ENCODE peak calls at places on chromosomes 16 and 17, in seven cellular contexts. One of them, this sample, is unnamed.

GRCh38 chr17:49277638-49278037 is 47.1 kb upstream of the PHOSPHO1 start:
- DNase-seq in endothelial cell of umbilical vein: no peak
- DNase-seq in bronchial epithelial cell: peak; percentile 67
- DNase-seq in HCT116: no peak
- DNase-seq in esophagus squamous epithelium: no peak
- DNase-seq in AG10803: no peak
- DNase-seq in kidney epithelial cell: no peak
- DNase-seq in this sample: no peak

GRCh38 chr17:31915456-31916100 is 14.1 kb upstream of the UTP6 start:
- DNase-seq in endothelial cell of umbilical vein: peak; percentile 6
- DNase-seq in bronchial epithelial cell: peak; percentile 21
- DNase-seq in HCT116: no peak
- DNase-seq in esophagus squamous epithelium: no peak
- DNase-seq in AG10803: no peak
- DNase-seq in kidney epithelial cell: no peak
- DNase-seq in this sample: no peak

GRCh38 chr17:879546-879945 is 97.4 kb downstream of the MRM3 start:
- DNase-seq in endothelial cell of umbilical vein: peak; percentile 85
- DNase-seq in bronchial epithelial cell: peak; percentile 93
- DNase-seq in HCT116: peak; percentile 89
- DNase-seq in esophagus squamous epithelium: no peak
- DNase-seq in AG10803: peak; percentile 61
- DNase-seq in kidney epithelial cell: peak; percentile 70
- DNase-seq in this sample: no peak

GRCh38 chr17:4161560-4162221 is 18.7 kb downstream of the CYB5D2 start:
- DNase-seq in endothelial cell of umbilical vein: no peak
- DNase-seq in bronchial epithelial cell: no peak
- DNase-seq in HCT116: no peak
- DNase-seq in esophagus squamous epithelium: no peak
- DNase-seq in AG10803: peak; percentile 13
- DNase-seq in kidney epithelial cell: no peak
- DNase-seq in this sample: no peak

GRCh38 chr17:27520571-27521185 is 64.4 kb downstream of the KSR1 start:
- DNase-seq in endothelial cell of umbilical vein: no peak
- DNase-seq in bronchial epithelial cell: no peak
- DNase-seq in HCT116: no peak
- DNase-seq in esophagus squamous epithelium: no peak
- DNase-seq in AG10803: no peak
- DNase-seq in kidney epithelial cell: no peak
- DNase-seq in this sample: no peak

GRCh38 chr17:28402224-28402630 is 3.8 kb downstream of the SLC46A1 start:
- DNase-seq in endothelial cell of umbilical vein: no peak
- DNase-seq in bronchial epithelial cell: peak; percentile 55
- DNase-seq in HCT116: no peak
- DNase-seq in esophagus squamous epithelium: no peak
- DNase-seq in AG10803: no peak
- DNase-seq in kidney epithelial cell: no peak
- DNase-seq in this sample: no peak

GRCh38 chr16:86975445-86975844 is 341.7 kb downstream of the C16orf95 start:
- DNase-seq in endothelial cell of umbilical vein: peak; percentile 87
- DNase-seq in bronchial epithelial cell: peak; percentile 18
- DNase-seq in HCT116: peak; percentile 89
- DNase-seq in esophagus squamous epithelium: no peak
- DNase-seq in AG10803: peak; percentile 49
- DNase-seq in kidney epithelial cell: peak; percentile 87
- DNase-seq in this sample: peak; percentile 52

GRCh38 chr17:60391419-60392041 is 403 bp downstream of the USP32 start:
- DNase-seq in endothelial cell of umbilical vein: no peak
- DNase-seq in bronchial epithelial cell: no peak
- DNase-seq in HCT116: no peak
- DNase-seq in esophagus squamous epithelium: no peak
- DNase-seq in AG10803: peak; percentile 9
- DNase-seq in kidney epithelial cell: no peak
- DNase-seq in this sample: no peak

GRCh38 chr16:88798772-88799455 is 4.7 kb upstream of the CDT1 start:
- DNase-seq in endothelial cell of umbilical vein: no peak
- DNase-seq in bronchial epithelial cell: no peak
- DNase-seq in HCT116: no peak
- DNase-seq in esophagus squamous epithelium: no peak
- DNase-seq in AG10803: no peak
- DNase-seq in kidney epithelial cell: no peak
- DNase-seq in this sample: no peak

GRCh38 chr16:56941856-56942331 is 10.0 kb downstream of the HERPUD1 start:
- DNase-seq in endothelial cell of umbilical vein: no peak
- DNase-seq in bronchial epithelial cell: no peak
- DNase-seq in HCT116: no peak
- DNase-seq in esophagus squamous epithelium: no peak
- DNase-seq in AG10803: no peak
- DNase-seq in kidney epithelial cell: no peak
- DNase-seq in this sample: no peak

GRCh38 chr16:29156511-29156910 is 171.7 kb downstream of the LAT start:
- DNase-seq in endothelial cell of umbilical vein: no peak
- DNase-seq in bronchial epithelial cell: no peak
- DNase-seq in HCT116: no peak
- DNase-seq in esophagus squamous epithelium: no peak
- DNase-seq in AG10803: no peak
- DNase-seq in kidney epithelial cell: no peak
- DNase-seq in this sample: no peak

GRCh38 chr16:23905027-23905426 is 69.2 kb downstream of the PRKCB start:
- DNase-seq in endothelial cell of umbilical vein: peak; percentile 36
- DNase-seq in bronchial epithelial cell: peak; percentile 50
- DNase-seq in HCT116: no peak
- DNase-seq in esophagus squamous epithelium: no peak
- DNase-seq in AG10803: peak; percentile 86
- DNase-seq in kidney epithelial cell: peak; percentile 25
- DNase-seq in this sample: peak; percentile 55

GRCh38 chr17:76676629-76677028 is 33.1 kb upstream of the ST6GALNAC1 start:
- DNase-seq in endothelial cell of umbilical vein: no peak
- DNase-seq in bronchial epithelial cell: no peak
- DNase-seq in HCT116: no peak
- DNase-seq in esophagus squamous epithelium: no peak
- DNase-seq in AG10803: no peak
- DNase-seq in kidney epithelial cell: no peak
- DNase-seq in this sample: no peak

GRCh38 chr17:57984936-57985674 is 2.9 kb downstream of the VEZF1 start:
- DNase-seq in endothelial cell of umbilical vein: no peak
- DNase-seq in bronchial epithelial cell: no peak
- DNase-seq in HCT116: no peak
- DNase-seq in esophagus squamous epithelium: no peak
- DNase-seq in AG10803: peak; percentile 43
- DNase-seq in kidney epithelial cell: no peak
- DNase-seq in this sample: no peak
- H3K4me3 ChIP-seq in endothelial cell of umbilical vein: no peak overlapping the region
- H3K4me3 ChIP-seq in bronchial epithelial cell: no peak overlapping the region
- H3K4me3 ChIP-seq in HCT116: peak overlapping the region; percentile 23
- H3K4me3 ChIP-seq in esophagus squamous epithelium: peak overlapping the region; percentile 12
- H3K4me3 ChIP-seq in AG10803: peak overlapping the region; percentile 25
- H3K4me3 ChIP-seq in kidney epithelial cell: no peak overlapping the region
- H3K4me3 ChIP-seq in this sample: peak overlapping the region; percentile 0

DNA sequence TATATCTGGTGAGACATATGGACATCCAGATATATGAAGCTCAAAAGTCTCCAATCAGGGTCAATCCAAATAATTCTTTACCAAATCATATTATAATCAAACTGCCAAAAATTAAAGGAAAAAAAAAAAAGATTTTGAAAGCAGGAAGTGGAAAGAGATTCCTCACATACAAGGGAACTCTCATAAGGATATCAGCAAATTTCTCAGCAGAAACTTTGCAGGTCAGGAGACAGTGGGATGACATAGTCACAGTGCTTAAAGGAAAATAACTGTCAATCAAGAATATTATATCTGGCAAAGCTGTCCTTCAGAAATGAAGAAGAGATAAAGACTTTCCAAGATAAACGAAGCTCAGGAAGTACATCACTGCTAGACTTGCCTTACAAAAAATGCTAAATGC is 40.0 kb upstream of the CDYL2 start:
- DNase-seq in endothelial cell of umbilical vein: no peak
- DNase-seq in bronchial epithelial cell: no peak
- DNase-seq in HCT116: no peak
- DNase-seq in esophagus squamous epithelium: no peak
- DNase-seq in AG10803: no peak
- DNase-seq in kidney epithelial cell: no peak
- DNase-seq in this sample: no peak
- TF ChIP-seq CTCF in endothelial cell of umbilical vein: no peak
- TF ChIP-seq CTCF in bronchial epithelial cell: no peak
- TF ChIP-seq CTCF in HCT116: no peak
- TF ChIP-seq CTCF in esophagus squamous epithelium: no peak
- TF ChIP-seq CTCF in AG10803: no peak
- TF ChIP-seq CTCF in kidney epithelial cell: no peak
- TF ChIP-seq CTCF in this sample: no peak

DNA sequence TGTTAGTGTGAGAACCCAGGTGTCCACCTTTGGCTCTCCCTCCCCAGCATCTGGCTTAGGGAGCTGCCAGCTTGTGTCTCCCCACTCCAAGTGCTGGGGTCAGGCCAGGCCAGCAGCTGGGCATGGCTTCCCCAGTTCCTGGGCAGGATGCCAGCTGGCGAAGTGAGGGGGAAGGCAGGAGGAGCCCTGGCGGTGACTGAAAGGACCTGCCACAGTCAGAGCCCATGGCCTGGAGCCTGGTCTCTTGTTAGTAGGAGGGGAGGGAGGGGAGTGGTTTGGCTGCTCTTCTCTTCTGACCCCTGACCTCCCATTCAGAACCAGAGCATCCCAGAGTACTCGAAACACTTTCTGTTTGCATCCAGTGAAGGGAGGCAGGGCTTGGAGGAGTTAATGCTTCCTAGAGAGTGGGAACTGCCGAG is 586 bp downstream of the CHD3 start:
- DNase-seq in endothelial cell of umbilical vein: peak; percentile 93
- DNase-seq in bronchial epithelial cell: peak; percentile 74
- DNase-seq in HCT116: peak; percentile 74
- DNase-seq in esophagus squamous epithelium: peak; percentile 39
- DNase-seq in AG10803: peak; percentile 94
- DNase-seq in kidney epithelial cell: peak; percentile 67
- DNase-seq in this sample: no peak
- H3K4me3 ChIP-seq in endothelial cell of umbilical vein: no peak overlapping the region
- H3K4me3 ChIP-seq in bronchial epithelial cell: no peak overlapping the region
- H3K4me3 ChIP-seq in HCT116: peak overlapping the region; percentile 82
- H3K4me3 ChIP-seq in esophagus squamous epithelium: peak overlapping the region; percentile 87
- H3K4me3 ChIP-seq in AG10803: peak overlapping the region; percentile 30
- H3K4me3 ChIP-seq in kidney epithelial cell: no peak overlapping the region
- H3K4me3 ChIP-seq in this sample: peak overlapping the region; percentile 32

GRCh38 chr16:64317601-64318000 is 804.3 kb downstream of the CDH11 start:
- DNase-seq in endothelial cell of umbilical vein: no peak
- DNase-seq in bronchial epithelial cell: no peak
- DNase-seq in HCT116: no peak
- DNase-seq in esophagus squamous epithelium: no peak
- DNase-seq in AG10803: no peak
- DNase-seq in kidney epithelial cell: no peak
- DNase-seq in this sample: no peak

GRCh38 chr16:64321066-64321465 is 800.8 kb downstream of the CDH11 start:
- DNase-seq in endothelial cell of umbilical vein: no peak
- DNase-seq in bronchial epithelial cell: no peak
- DNase-seq in HCT116: no peak
- DNase-seq in esophagus squamous epithelium: no peak
- DNase-seq in AG10803: no peak
- DNase-seq in kidney epithelial cell: no peak
- DNase-seq in this sample: no peak

GRCh38 chr16:64321881-64322280 is 800.0 kb downstream of the CDH11 start:
- DNase-seq in endothelial cell of umbilical vein: no peak
- DNase-seq in bronchial epithelial cell: no peak
- DNase-seq in HCT116: no peak
- DNase-seq in esophagus squamous epithelium: no peak
- DNase-seq in AG10803: no peak
- DNase-seq in kidney epithelial cell: no peak
- DNase-seq in this sample: no peak
- TF ChIP-seq CTCF in endothelial cell of umbilical vein: no peak
- TF ChIP-seq CTCF in bronchial epithelial cell: no peak
- TF ChIP-seq CTCF in HCT116: no peak
- TF ChIP-seq CTCF in esophagus squamous epithelium: no peak
- TF ChIP-seq CTCF in AG10803: no peak
- TF ChIP-seq CTCF in kidney epithelial cell: no peak
- TF ChIP-seq CTCF in this sample: no peak

DNA sequence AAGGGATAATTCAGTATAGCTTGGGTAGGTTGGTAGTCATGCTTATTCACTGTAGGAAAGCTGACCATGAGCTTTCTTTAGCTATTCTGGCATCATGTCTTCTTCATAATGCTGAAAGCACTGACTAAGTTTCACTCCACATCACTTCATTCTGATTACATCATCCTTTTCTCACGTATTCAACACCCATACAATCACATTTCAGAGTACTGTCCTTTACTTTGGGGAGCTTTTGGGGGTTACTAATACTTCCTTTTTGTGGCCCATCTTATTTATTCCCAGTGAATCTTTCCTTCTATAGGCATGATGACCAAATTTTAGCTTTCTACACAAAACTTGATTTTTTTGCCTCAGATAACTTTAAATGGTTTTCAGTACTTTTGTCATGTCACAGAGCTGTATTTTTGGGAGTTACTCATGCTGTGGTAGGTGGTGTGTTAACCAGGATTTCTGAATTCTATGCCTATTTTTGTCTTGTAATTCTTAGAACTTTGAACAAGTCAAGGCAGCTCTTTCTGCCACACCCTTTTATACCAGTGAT is 23.4 kb downstream of the TADA2A start:
- DNase-seq in endothelial cell of umbilical vein: no peak
- DNase-seq in bronchial epithelial cell: peak; percentile 98
- DNase-seq in HCT116: no peak
- DNase-seq in esophagus squamous epithelium: no peak
- DNase-seq in AG10803: peak; percentile 67
- DNase-seq in kidney epithelial cell: no peak
- DNase-seq in this sample: no peak
- H3K4me3 ChIP-seq in endothelial cell of umbilical vein: no peak overlapping the region
- H3K4me3 ChIP-seq in bronchial epithelial cell: no peak overlapping the region
- H3K4me3 ChIP-seq in HCT116: no peak overlapping the region
- H3K4me3 ChIP-seq in esophagus squamous epithelium: no peak overlapping the region
- H3K4me3 ChIP-seq in AG10803: no peak overlapping the region
- H3K4me3 ChIP-seq in kidney epithelial cell: no peak overlapping the region
- H3K4me3 ChIP-seq in this sample: no peak overlapping the region

DNA sequence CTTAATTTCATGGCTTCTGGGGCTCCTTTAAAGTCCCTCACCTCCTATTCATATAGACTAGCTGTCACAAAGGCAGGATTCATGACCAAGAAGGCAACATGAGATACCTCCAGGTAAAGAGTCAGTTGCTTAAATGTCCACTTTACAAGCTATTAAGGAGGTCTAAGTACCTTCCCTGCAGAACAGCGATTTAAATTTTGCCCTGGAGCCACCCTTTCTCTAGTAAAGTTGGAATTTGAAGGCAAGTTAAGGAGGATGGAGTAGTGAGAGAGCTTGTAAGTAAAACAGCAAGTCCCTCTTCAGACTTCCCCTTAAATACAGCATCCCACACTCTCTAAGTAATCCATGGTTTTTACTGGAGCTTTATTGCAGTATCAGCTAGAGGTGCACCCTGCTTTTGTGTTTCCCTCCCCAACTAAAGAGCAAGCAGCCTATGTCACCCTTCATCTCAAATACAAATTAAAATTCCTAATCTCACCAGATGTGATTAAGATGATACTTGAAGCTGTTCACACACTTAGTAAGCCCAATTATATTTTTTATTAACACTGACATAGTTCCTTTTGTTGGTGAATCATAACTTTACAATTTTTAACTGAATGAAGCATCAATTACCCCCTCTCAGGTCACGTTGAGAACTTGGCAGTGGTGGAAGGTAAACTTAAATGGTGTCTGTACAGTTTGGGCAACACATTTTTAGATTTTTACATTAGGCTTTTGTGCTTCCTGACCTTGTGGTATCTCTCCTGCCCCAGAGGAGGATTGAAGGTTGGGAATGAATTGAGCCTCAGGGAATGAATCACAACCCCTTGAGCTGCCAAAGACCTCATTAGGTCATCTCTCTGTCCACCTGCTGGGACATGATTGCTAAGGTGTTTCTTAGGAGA is 108.9 kb downstream of the TANGO6 start:
- DNase-seq in endothelial cell of umbilical vein: peak; percentile 29
- DNase-seq in bronchial epithelial cell: peak; percentile 90
- DNase-seq in HCT116: peak; percentile 69
- DNase-seq in esophagus squamous epithelium: no peak
- DNase-seq in AG10803: peak; percentile 59
- DNase-seq in kidney epithelial cell: no peak
- DNase-seq in this sample: no peak
- TF ChIP-seq CTCF in endothelial cell of umbilical vein: no peak
- TF ChIP-seq CTCF in bronchial epithelial cell: no peak
- TF ChIP-seq CTCF in HCT116: no peak
- TF ChIP-seq CTCF in esophagus squamous epithelium: no peak
- TF ChIP-seq CTCF in AG10803: no peak
- TF ChIP-seq CTCF in kidney epithelial cell: no peak
- TF ChIP-seq CTCF in this sample: no peak

This sample was measured in AG04449.